ENCODE peak calls at places on chromosomes 2 and 18, in ten cellular contexts. H, P, U, Q, F, I, L, K, J and G are unnamed samples.

GRCh38 chr2:127401757-127402695 is 14.3 kb upstream of the MAP3K2 start:
- DNase-seq in H (no peak), P (no peak), U (no peak), Q (no peak), F (no peak), I (peak; percentile 32), L (no peak), K (no peak), J (no peak), G (no peak)

GRCh38 chr2:10185755-10186154 is 63.2 kb downstream of the RRM2 start:
- DNase-seq in H (no peak), P (no peak), U (no peak), Q (no peak), F (no peak), I (no peak), L (no peak), K (no peak), J (no peak), G (no peak)

GRCh38 chr2:101360229-101360628 is 27.1 kb downstream of the CREG2 start:
- DNase-seq in H (no peak), P (no peak), U (no peak), Q (no peak), F (no peak), I (peak; percentile 52), L (no peak), K (no peak), J (peak; percentile 75), G (no peak)

GRCh38 chr2:206275274-206276160 is 1.1 kb downstream of the ZDBF2 start:
- DNase-seq in H (no peak), P (no peak), U (no peak), Q (peak; percentile 49), F (no peak), I (peak; percentile 53), L (no peak), K (no peak), J (no peak), G (no peak)

GRCh38 chr2:50535971-50536759 is 495.8 kb downstream of the NRXN1 start:
- DNase-seq in H (no peak), P (no peak), U (no peak), Q (peak; percentile 13), F (no peak), I (peak; percentile 55), L (no peak), K (no peak), J (peak; percentile 10), G (no peak)

GRCh38 chr2:44691174-44691785 is 250.2 kb upstream of the SIX3 start:
- DNase-seq in H (no peak), P (no peak), U (no peak), Q (no peak), F (no peak), I (no peak), L (no peak), K (no peak), J (no peak), G (no peak)

GRCh38 chr18:62334110-62334509 is 9.0 kb downstream of the TNFRSF11A start:
- DNase-seq in H (no peak), P (no peak), U (no peak), Q (no peak), F (no peak), I (peak; percentile 14), L (no peak), K (no peak), J (no peak), G (no peak)

GRCh38 chr2:161570424-161571050 is 53.7 kb upstream of the SLC4A10 start:
- DNase-seq in H (no peak), P (no peak), U (no peak), Q (no peak), F (no peak), I (no peak), L (no peak), K (no peak), J (no peak), G (no peak)

GRCh38 chr2:25497229-25497861 is 155.6 kb upstream of the DNMT3A start:
- DNase-seq in H (no peak), P (no peak), U (no peak), Q (no peak), F (no peak), I (no peak), L (no peak), K (no peak), J (no peak), G (no peak)

GRCh38 chr18:48472610-48473009 is 63.4 kb upstream of the ZBTB7C start:
- DNase-seq in H (no peak), P (no peak), U (no peak), Q (no peak), F (no peak), I (no peak), L (no peak), K (no peak), J (no peak), G (no peak)

GRCh38 chr2:9975328-9975727 is 23.8 kb downstream of the GRHL1 start:
- DNase-seq in H (peak; percentile 74), P (no peak), U (no peak), Q (peak; percentile 83), F (peak; percentile 64), I (peak; percentile 83), L (no peak), K (no peak), J (no peak), G (no peak)

GRCh38 chr2:25955036-25955435 is 27.3 kb downstream of the KIF3C start:
- DNase-seq in H (no peak), P (no peak), U (no peak), Q (no peak), F (no peak), I (peak; percentile 21), L (no peak), K (no peak), J (no peak), G (no peak)

GRCh38 chr2:68384485-68385107 is 19.5 kb downstream of the PLEK start:
- DNase-seq in H (no peak), P (no peak), U (no peak), Q (no peak), F (no peak), I (no peak), L (no peak), K (no peak), J (no peak), G (no peak)
- H3K27me3 ChIP-seq in H (no peaks in the 10 kb centered on the region), P (no peaks in the 10 kb centered on the region), U (no peaks in the 10 kb centered on the region), Q (peaks cover 31% of the 10 kb centered on the region), F (no peaks in the 10 kb centered on the region), I (peaks cover 63% of the 10 kb centered on the region), L (no peaks in the 10 kb centered on the region), K (no peaks in the 10 kb centered on the region), J (peaks cover 16% of the 10 kb centered on the region), G (no peaks in the 10 kb centered on the region)

DNA sequence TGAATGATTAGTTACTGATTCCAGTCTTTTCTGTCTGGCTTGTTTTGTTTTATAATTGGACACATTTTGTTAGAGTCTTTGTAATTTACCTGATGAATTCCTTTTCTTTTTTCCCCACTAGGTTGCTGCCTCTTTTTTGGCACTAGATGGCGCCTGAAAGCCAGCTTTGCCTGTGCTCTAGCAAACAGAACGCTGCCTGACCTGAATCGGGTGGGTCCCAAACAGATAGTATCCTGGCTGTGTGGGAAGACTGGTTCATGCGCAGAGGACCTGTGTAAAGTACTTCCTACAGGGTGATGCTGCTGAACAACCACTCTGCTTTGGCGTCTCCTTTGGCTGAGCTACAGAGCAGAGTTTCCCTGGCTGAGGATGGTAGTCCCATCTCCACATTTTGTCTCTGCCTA is 288.2 kb downstream of the IKZF2 start:
- DNase-seq in H (no peak), P (no peak), U (no peak), Q (peak; percentile 38), F (peak; percentile 43), I (no peak), L (no peak), K (no peak), J (peak; percentile 47), G (peak; percentile 42)
- TF ChIP-seq CTCF in H (no peak), P (no peak), U (no peak), Q (peak; percentile 25), F (peak; percentile 34), I (peak; percentile 42), L (peak; percentile 32), K (peak; percentile 37), J (peak; percentile 75), G (peak; percentile 38)

DNA sequence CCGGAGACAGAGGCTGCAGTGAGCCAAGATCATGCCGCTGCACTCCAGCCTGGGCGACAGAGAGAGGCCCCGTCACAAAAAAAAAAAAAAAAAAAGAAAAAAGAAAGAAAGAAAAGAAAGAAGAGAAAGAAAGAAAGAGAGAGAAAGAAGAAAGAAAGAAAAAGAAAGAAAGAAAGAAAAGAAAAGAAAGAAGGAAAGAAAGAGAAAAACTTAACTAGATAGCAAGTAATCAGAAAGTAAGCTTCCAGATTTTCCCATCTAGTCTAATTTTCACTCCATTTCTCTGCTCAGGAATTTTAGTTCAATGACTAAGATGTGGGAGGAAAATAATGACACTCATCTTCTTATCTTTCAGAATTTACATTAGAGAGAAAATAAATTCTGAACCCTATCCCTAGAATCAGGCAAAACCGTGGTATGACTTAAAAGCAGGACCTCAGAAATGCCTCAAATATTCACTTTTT is 2.4 kb downstream of the GFPT1 start:
- DNase-seq in H (no peak), P (no peak), U (no peak), Q (no peak), F (no peak), I (peak; percentile 56), L (no peak), K (no peak), J (no peak), G (no peak)
- H3K27ac ChIP-seq in H (no peak overlapping the region), P (no peak overlapping the region), U (no peak overlapping the region), Q (no peak overlapping the region), F (no peak overlapping the region), I (no peak overlapping the region), L (no peak overlapping the region), K (no peak overlapping the region), J (no peak overlapping the region), G (no peak overlapping the region)

GRCh38 chr2:237412646-237413292 is 1.2 kb downstream of the COL6A3 start:
- DNase-seq in H (no peak), P (peak; percentile 57), U (peak; percentile 81), Q (no peak), F (no peak), I (no peak), L (peak; percentile 68), K (no peak), J (no peak), G (no peak)
- H3K27me3 ChIP-seq in H (peaks cover 47% of the 10 kb centered on the region), P (no peaks in the 10 kb centered on the region), U (no peaks in the 10 kb centered on the region), Q (no peaks in the 10 kb centered on the region), F (no peaks in the 10 kb centered on the region), I (no peaks in the 10 kb centered on the region), L (no peaks in the 10 kb centered on the region), K (peaks cover 43% of the 10 kb centered on the region), J (peaks cover 37% of the 10 kb centered on the region), G (no peaks in the 10 kb centered on the region)

GRCh38 chr18:26457611-26458350 is 90.6 kb downstream of the KCTD1 start:
- DNase-seq in H (no peak), P (no peak), U (no peak), Q (no peak), F (no peak), I (no peak), L (no peak), K (no peak), J (no peak), G (no peak)
- TF ChIP-seq CTCF in H (no peak), P (no peak), U (no peak), Q (no peak), F (no peak), I (no peak), L (no peak), K (peak; percentile 33), J (peak; percentile 42), G (no peak)